ENCODE peak calls at places on chromosome 20, in nine cellular contexts. H is ascending aorta, S is BE2C, N is AG09309, M is HFF-Myc, U is body of pancreas, O is BJ, L is ovary, Z is AG10803. E is an unnamed sample.

GRCh38 chr20:32024683-32025295 is 14.6 kb downstream of the CCM2L start:
- DNase-seq in H (no peak), S (no peak), N (no peak), M (no peak), U (no peak), O (no peak), L (no peak), Z (no peak), E (no peak)

GRCh38 chr20:35463455-35464300 is 8.3 kb downstream of the CEP250 start:
- DNase-seq in H (no peak), S (peak), N (peak), M (peak), U (peak), O (no peak), L (peak), Z (peak), E (peak)

GRCh38 chr20:59027746-59028320 is 4.3 kb downstream of the ATP5F1E start:
- DNase-seq in H (no peak), S (no peak), N (peak), M (no peak), U (no peak), O (no peak), L (no peak), Z (peak), E (no peak)

GRCh38 chr20:54070187-54070987 is at the start of gene BCAS1:
- DNase-seq in H (no peak), S (no peak), N (no peak), M (no peak), U (peak), O (no peak), L (no peak), Z (no peak), E (no peak)

GRCh38 chr20:46350201-46350985 is 42.1 kb upstream of the CDH22 start:
- DNase-seq in H (no peak), S (peak), N (peak), M (peak), U (no peak), O (peak), L (no peak), Z (peak), E (no peak)

GRCh38 chr20:13200767-13201500 is 20.1 kb upstream of the ISM1 start:
- DNase-seq in H (no peak), S (no peak), N (no peak), M (no peak), U (no peak), O (no peak), L (no peak), Z (no peak), E (no peak)

GRCh38 chr20:1299522-1299921 is 29.4 kb downstream of the SDCBP2 start:
- DNase-seq in H (no peak), S (no peak), N (no peak), M (no peak), U (no peak), O (no peak), L (no peak), Z (no peak), E (no peak)

GRCh38 chr20:23086056-23086551 is at the start of gene CD93:
- DNase-seq in H (peak), S (no peak), N (no peak), M (no peak), U (peak), O (no peak), L (peak), Z (no peak), E (no peak)

GRCh38 chr20:53865905-53866786 is 204.2 kb downstream of the BCAS1 start:
- DNase-seq in H (no peak), S (peak), N (no peak), M (no peak), U (peak), O (no peak), L (no peak), Z (peak), E (peak)

GRCh38 chr20:61682998-61683681 is 382.5 kb downstream of the TAF4 start:
- DNase-seq in H (no peak), S (no peak), N (peak), M (peak), U (no peak), O (peak), L (no peak), Z (peak), E (no peak)

GRCh38 chr20:59248031-59248684 is 52.3 kb upstream of the EDN3 start:
- DNase-seq in H (no peak), S (no peak), N (no peak), M (no peak), U (no peak), O (no peak), L (no peak), Z (peak), E (no peak)

GRCh38 chr20:1336699-1337387 is 7.9 kb upstream of the SDCBP2 start:
- DNase-seq in H (peak), S (no peak), N (no peak), M (no peak), U (peak), O (no peak), L (peak), Z (peak), E (no peak)

GRCh38 chr20:7985916-7986315 is 33.6 kb downstream of the TMX4 start:
- DNase-seq in H (no peak), S (no peak), N (no peak), M (no peak), U (no peak), O (no peak), L (no peak), Z (no peak), E (no peak)

GRCh38 chr20:14012671-14013070 is 17.4 kb downstream of the MACROD2 start:
- DNase-seq in H (no peak), S (no peak), N (no peak), M (no peak), U (no peak), O (no peak), L (no peak), Z (no peak), E (no peak)

GRCh38 chr20:11952621-11953020 is 34.9 kb downstream of the BTBD3 start:
- DNase-seq in H (no peak), S (no peak), N (no peak), M (no peak), U (no peak), O (no peak), L (no peak), Z (peak), E (no peak)

GRCh38 chr20:23200914-23201313 is 114.8 kb upstream of the CD93 start:
- DNase-seq in H (peak), S (no peak), N (no peak), M (no peak), U (peak), O (no peak), L (no peak), Z (no peak), E (no peak)

GRCh38 chr20:57007171-57007540 is 259.3 kb downstream of the BMP7 start:
- DNase-seq in H (no peak), S (no peak), N (no peak), M (no peak), U (no peak), O (no peak), L (no peak), Z (no peak), E (no peak)
- H3K4me3 ChIP-seq in H (no peak), S (no peak), N (no peak), M (no peak), U (no peak), O (no peak), L (no peak), Z (no peak), E (no peak)

DNA sequence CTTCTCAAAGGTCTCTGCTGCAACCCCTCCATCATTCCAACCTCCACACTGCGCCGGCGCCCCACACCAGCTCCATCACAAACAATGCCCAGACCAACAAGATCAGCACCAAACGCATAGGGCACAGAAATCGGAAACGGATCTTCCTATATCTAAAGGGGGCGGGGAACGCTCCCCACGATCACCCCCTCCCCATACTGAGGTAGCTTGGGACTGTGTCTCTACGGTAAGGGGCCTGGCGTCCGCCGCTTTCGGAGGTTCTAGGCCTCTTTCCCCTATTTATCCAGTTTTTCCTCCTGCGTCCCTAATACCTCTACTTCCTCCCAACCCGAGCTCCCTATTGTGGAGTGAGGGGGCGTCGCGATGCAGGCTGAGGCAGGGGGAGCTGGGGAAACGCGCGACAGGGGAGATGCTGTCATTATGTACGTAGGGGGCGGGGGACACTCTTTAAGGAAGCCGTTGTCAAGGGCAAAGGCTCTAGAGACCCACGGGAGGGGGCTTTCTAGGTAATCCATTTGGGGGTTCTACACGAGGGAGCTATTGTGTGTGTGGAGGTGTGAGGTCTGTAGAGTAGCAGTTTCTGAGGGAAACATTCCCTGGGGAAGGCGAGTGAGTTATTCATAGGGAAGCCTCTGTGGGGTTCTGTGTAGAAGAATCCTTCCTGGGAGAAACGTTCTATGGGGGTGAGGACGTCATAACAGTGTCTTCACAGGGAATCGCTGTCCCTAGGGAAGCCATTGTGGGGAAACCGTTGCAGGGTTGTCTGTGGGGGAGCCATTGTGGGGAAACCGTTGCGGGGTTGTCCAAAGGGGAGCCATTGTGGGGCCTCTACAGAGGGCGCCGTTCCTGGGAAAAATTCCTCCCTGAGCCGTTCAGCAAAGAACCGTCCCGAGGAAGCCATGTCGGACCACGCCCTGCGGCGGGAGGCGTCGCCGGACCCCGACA is 716 bp downstream of the DNAAF9 start:
- DNase-seq in H (peak), S (peak), N (peak), M (no peak), U (peak), O (no peak), L (peak), Z (peak), E (peak)
- TF ChIP-seq CTCF in H (no peak), S (no peak), N (peak), M (no peak), U (no peak), O (peak), L (no peak), Z (no peak), E (peak)

GRCh38 chr20:20709858-20710257 is 2.6 kb downstream of the RALGAPA2 start:
- DNase-seq in H (no peak), S (no peak), N (no peak), M (no peak), U (no peak), O (no peak), L (no peak), Z (no peak), E (no peak)
- H3K4me3 ChIP-seq in H (no peak), S (no peak), N (no peak), M (no peak), U (no peak), O (no peak), L (no peak), Z (no peak), E (no peak)

DNA sequence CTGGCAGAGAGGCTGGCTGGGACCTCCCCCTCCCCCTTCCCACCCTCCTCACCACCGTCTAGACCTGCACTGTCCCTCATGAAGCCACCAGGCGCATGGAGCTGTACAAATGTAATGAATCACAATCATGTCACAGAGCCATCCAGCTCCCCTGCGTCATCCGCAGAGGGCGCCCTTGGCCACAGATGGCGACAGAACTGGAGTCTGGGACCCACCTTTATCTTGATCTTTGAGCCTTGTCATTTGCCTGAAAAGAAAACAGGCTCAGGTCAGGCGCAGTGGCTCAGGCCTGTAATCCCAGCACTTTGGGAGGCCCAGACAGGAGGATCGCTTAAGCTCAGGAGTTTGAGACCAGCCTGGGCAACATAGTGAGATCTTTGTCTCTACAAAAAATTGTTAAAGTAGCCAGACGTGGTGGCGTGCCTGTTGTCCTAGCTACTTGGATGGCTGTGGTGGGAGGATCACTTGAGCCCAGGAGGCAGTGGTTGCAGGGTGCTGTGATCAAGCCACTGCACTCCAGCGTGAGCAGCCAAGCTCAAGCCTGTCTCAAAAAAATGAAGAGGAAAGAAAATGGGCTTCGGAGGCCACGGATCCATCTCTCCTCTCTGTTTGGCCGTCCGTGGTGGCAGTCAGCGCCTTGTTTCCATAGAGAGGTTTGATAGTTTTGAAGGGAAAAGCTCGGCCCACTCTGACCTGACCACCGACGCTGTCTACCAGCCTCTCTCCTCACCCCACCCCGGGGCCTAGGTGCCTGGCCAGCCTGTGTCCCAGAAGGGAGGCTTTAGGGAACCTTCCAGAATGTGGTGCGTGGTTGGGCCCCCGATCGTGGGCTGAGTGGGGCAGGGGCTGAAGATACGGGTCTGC is 6.2 kb downstream of the COL9A3 start:
- DNase-seq in H (no peak), S (peak), N (no peak), M (no peak), U (peak), O (no peak), L (no peak), Z (no peak), E (no peak)
- TF ChIP-seq CTCF in H (no peak), S (peak), N (peak), M (peak), U (no peak), O (peak), L (no peak), Z (peak), E (no peak)

E was measured in tibial nerve.